ENCODE peak calls at places on chromosomes 6 and 20, in nine cellular contexts. W is Panc1, C is suprapubic skin, U is stomach, F is endothelial cell of umbilical vein, H is K562, S is SK-N-MC, E is vagina, G is GM12878. B is an unnamed sample.

GRCh38 chr20:2402271-2402980 is 21.7 kb downstream of the TGM6 start:
- DNase-seq in W (no peak), C (no peak), U (no peak), F (peak), H (no peak), S (no peak), E (no peak), G (no peak), B (no peak)

GRCh38 chr6:53410508-53411258 is 61.9 kb upstream of the ELOVL5 start:
- DNase-seq in W (peak), C (no peak), U (peak), F (peak), H (peak), S (no peak), E (no peak), G (peak), B (peak)

GRCh38 chr20:59939879-59940128 is 301 bp downstream of the PPP1R3D start:
- DNase-seq in W (no peak), C (no peak), U (peak), F (no peak), H (peak), S (no peak), E (no peak), G (no peak), B (peak)

GRCh38 chr20:61809006-61809770 is 256.5 kb downstream of the TAF4 start:
- DNase-seq in W (no peak), C (no peak), U (no peak), F (no peak), H (no peak), S (no peak), E (no peak), G (no peak), B (no peak)

GRCh38 chr20:13024581-13024980 is 15.8 kb downstream of the SPTLC3 start:
- DNase-seq in W (no peak), C (no peak), U (no peak), F (no peak), H (no peak), S (no peak), E (no peak), G (no peak), B (no peak)

GRCh38 chr6:136745300-136745699 is 47.0 kb downstream of the MAP3K5 start:
- DNase-seq in W (no peak), C (no peak), U (no peak), F (no peak), H (no peak), S (no peak), E (no peak), G (no peak), B (no peak)

GRCh38 chr6:11854418-11855165 is 76.0 kb upstream of the ADTRP start:
- DNase-seq in W (no peak), C (no peak), U (no peak), F (peak), H (peak), S (no peak), E (no peak), G (no peak), B (no peak)

GRCh38 chr6:140980265-140980887 is 1152.3 kb upstream of the GJE1 start:
- DNase-seq in W (no peak), C (no peak), U (no peak), F (no peak), H (no peak), S (no peak), E (no peak), G (no peak), B (no peak)

GRCh38 chr6:5248302-5249098 is 12.2 kb downstream of the LYRM4 start:
- DNase-seq in W (no peak), C (no peak), U (no peak), F (no peak), H (no peak), S (no peak), E (no peak), G (no peak), B (no peak)

GRCh38 chr6:17396256-17396655 is 2.9 kb downstream of the CAP2 start:
- DNase-seq in W (no peak), C (no peak), U (no peak), F (no peak), H (no peak), S (no peak), E (no peak), G (no peak), B (no peak)

GRCh38 chr20:25408890-25409289 is 1.4 kb downstream of the GINS1 start:
- DNase-seq in W (no peak), C (no peak), U (no peak), F (no peak), H (no peak), S (no peak), E (no peak), G (no peak), B (no peak)

GRCh38 chr20:2051920-2052319 is 49.7 kb upstream of the STK35 start:
- DNase-seq in W (no peak), C (no peak), U (no peak), F (no peak), H (no peak), S (no peak), E (no peak), G (no peak), B (no peak)

GRCh38 chr6:1708820-1709612 is 99.3 kb downstream of the FOXC1 start:
- DNase-seq in W (no peak), C (no peak), U (no peak), F (no peak), H (no peak), S (no peak), E (no peak), G (no peak), B (no peak)

GRCh38 chr6:143232849-143233248 is 172.2 kb downstream of the AIG1 start:
- DNase-seq in W (no peak), C (no peak), U (peak), F (peak), H (peak), S (no peak), E (no peak), G (peak), B (peak)

GRCh38 chr20:24866008-24866407 is 83.1 kb upstream of the CST7 start:
- DNase-seq in W (no peak), C (no peak), U (no peak), F (no peak), H (no peak), S (no peak), E (peak), G (no peak), B (no peak)

GRCh38 chr6:96532399-96532798 is 10.8 kb downstream of the UFL1 start:
- DNase-seq in W (no peak), C (no peak), U (no peak), F (no peak), H (no peak), S (no peak), E (no peak), G (peak), B (no peak)

DNA sequence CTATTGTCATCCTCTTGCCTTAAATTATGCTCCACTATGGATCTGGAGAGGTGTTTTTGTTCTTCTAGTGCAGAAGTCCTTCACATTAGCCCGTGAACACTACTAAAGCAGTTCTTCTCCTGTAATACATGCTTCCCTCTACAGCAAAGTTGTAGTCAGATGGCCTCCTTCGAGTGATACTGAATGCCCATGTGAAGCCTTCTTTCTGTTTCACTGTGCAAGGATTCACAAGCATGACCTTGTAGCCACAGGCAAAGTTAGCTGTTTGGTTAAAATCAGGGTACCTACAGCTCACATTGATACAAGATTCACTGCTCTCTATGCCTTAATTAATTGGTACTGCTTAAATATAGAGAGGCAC is 47.6 kb downstream of the ARHGAP18 start:
- DNase-seq in W (no peak), C (no peak), U (no peak), F (no peak), H (no peak), S (no peak), E (no peak), G (peak), B (no peak)
- TF ChIP-seq POLR2AphosphoS5 in W (no peak), C (no peak), U (no peak), F (no peak), H (no peak), S (no peak), E (no peak), G (no peak), B (no peak)

GRCh38 chr6:168088161-168089106 is 9.4 kb upstream of the FRMD1 start:
- DNase-seq in W (no peak), C (no peak), U (peak), F (no peak), H (no peak), S (no peak), E (no peak), G (no peak), B (peak)
- TF ChIP-seq POLR2AphosphoS5 in W (no peak), C (no peak), U (no peak), F (no peak), H (no peak), S (no peak), E (no peak), G (no peak), B (no peak)

GRCh38 chr6:168319279-168320051 is at the start of gene DACT2:
- DNase-seq in W (no peak), C (no peak), U (no peak), F (no peak), H (no peak), S (no peak), E (no peak), G (no peak), B (no peak)
- TF ChIP-seq POLR2AphosphoS5 in W (no peak), C (no peak), U (no peak), F (no peak), H (no peak), S (no peak), E (no peak), G (no peak), B (no peak)

GRCh38 chr6:30721198-30722024 is 1.3 kb downstream of the TUBB start:
- DNase-seq in W (no peak), C (peak), U (peak), F (peak), H (peak), S (no peak), E (no peak), G (no peak), B (peak)
- TF ChIP-seq POLR2AphosphoS5 in W (peak), C (peak), U (peak), F (peak), H (peak), S (peak), E (peak), G (peak), B (peak)

DNA sequence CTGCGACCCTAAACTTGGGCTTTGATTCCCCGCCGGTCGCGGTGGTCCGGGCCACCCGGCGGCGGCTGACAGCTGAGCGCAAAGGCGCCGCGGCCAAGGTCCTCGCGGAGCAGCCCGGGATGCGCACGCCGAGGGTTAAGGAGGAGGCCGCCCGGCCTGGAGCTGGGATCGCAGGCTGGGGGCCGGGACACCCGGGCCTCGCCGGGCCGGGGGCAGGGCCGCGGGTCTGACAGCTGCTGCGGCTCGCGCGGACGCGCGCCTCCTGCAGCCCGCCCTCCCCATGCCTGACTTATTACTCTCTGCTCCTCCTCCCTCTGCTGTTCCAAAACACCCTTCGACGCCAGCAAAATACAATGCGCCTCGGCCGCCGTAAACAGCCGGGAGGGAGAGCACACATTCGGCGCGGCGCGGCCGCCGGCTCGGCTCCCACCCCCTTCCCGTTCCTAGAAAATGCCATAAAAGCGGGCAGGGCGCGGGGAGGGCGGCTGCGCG is 743 bp downstream of the BACH2 start:
- DNase-seq in W (no peak), C (peak), U (peak), F (peak), H (peak), S (no peak), E (no peak), G (no peak), B (peak)
- TF ChIP-seq POLR2AphosphoS5 in W (no peak), C (no peak), U (peak), F (no peak), H (no peak), S (no peak), E (peak), G (no peak), B (peak)

DNA sequence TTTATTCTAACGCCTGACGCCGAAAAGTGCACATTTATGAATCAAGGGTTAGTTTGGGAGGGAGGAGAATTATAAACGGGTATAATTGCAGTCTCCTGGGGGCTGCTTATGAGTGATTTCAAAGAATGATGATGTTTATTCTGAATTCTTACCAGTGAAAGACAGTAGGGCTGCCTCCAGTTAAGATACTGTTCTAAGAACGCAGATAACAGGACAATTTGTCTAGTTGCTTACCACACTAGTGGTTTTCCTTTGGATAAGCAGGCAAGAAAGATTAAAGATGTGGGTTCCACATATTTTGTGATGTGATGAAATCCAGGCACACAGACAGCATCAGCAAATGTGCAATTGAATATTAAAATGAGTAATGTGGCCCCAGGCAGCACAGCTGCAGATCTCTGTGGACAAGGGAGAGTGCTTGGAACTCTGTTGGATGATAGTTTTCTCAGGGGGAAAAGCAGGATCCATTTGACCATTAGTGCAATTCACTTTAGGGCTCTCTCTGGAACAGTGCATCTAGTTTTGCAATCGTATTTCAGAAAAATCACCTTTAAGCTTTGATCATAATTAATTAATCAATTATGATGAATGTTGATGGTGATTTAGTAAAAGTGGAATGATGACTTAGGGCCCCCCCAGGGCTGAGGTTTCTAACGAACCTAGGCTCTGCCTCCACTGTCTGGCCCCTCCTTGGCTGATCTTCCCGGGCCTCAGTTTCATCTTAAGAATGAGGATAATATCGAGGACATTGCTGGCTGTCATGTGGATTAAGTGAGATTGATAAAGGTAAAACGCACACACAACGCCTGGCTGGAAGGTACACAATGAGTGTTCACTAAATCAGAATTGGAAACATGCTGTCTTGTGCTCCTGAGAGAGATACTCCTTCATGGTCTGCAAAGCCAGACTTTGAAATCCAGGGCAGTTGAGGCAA is 5.0 kb upstream of the SULF2 start:
- DNase-seq in W (no peak), C (no peak), U (no peak), F (no peak), H (no peak), S (peak), E (no peak), G (no peak), B (no peak)
- TF ChIP-seq POLR2AphosphoS5 in W (no peak), C (no peak), U (peak), F (no peak), H (no peak), S (peak), E (no peak), G (no peak), B (peak)

GRCh38 chr6:154515808-154516207 is 5.3 kb upstream of the CNKSR3 start:
- DNase-seq in W (no peak), C (no peak), U (no peak), F (peak), H (no peak), S (no peak), E (no peak), G (no peak), B (no peak)
- TF ChIP-seq POLR2AphosphoS5 in W (no peak), C (no peak), U (no peak), F (no peak), H (no peak), S (no peak), E (no peak), G (no peak), B (no peak)

DNA sequence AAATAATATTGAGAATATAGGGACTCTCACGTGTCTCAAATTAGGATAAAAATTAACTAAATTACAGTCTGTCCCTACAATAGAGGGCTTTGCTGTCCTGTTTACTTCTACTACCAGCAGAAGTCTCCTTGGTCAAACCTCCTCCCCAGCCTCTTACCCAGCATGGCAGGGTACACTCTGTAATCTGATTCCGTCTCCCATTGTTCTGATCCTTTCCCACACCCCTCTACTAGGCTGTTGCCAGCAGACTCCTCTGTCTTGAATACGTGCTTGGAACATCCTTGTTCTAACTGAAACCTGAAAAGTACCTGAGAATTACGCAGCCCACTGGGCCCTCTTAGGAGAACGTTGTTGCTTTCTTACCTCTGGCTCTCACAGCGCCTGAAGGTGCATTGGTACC is 112.2 kb upstream of the PREP start:
- DNase-seq in W (no peak), C (no peak), U (no peak), F (no peak), H (no peak), S (no peak), E (no peak), G (no peak), B (no peak)
- TF ChIP-seq POLR2AphosphoS5 in W (no peak), C (no peak), U (no peak), F (no peak), H (no peak), S (no peak), E (no peak), G (no peak), B (no peak)